ENCODE peak calls at places on chromosomes 3 and 15, in seven cellular contexts. A is SK-N-SH, O is HepG2, X is GM12891, Z is K562, W is H1, H is GM12878. I is an unnamed sample.
A peak's percentile ranks its signal among the peaks of the same experiment; 100 is the strongest.

GRCh38 chr15:62369454-62369853 is 204.4 kb upstream of the C2CD4B start:
- DNase-seq in Z (no peak), A (no peak), O (no peak), X (no peak), W (no peak), H (no peak), I (no peak)

GRCh38 chr3:15345608-15346137 is 13.3 kb upstream of the SH3BP5 start:
- DNase-seq in W (no peak), H (peak; percentile 86), X (no peak), Z (peak; percentile 53), O (no peak), A (no peak), I (no peak)

GRCh38 chr15:56038015-56038414 is 44.6 kb upstream of the NEDD4 start:
- DNase-seq in X (no peak), W (no peak), Z (no peak), A (no peak), H (no peak), O (no peak), I (no peak)

GRCh38 chr15:82999905-83000671 is 11.4 kb downstream of the C15orf40 start:
- DNase-seq in H (peak; percentile 43), O (peak; percentile 28), W (peak; percentile 43), Z (peak; percentile 67), A (peak; percentile 68), X (peak; percentile 37), I (peak; percentile 27)

GRCh38 chr15:77518458-77518857 is 97.8 kb downstream of the HMG20A start:
- DNase-seq in H (no peak), A (no peak), W (no peak), Z (no peak), X (no peak), O (no peak), I (no peak)

GRCh38 chr3:124492824-124493223 is 237.4 kb upstream of the UMPS start:
- DNase-seq in H (no peak), W (no peak), A (peak; percentile 25), O (peak; percentile 73), Z (peak; percentile 44), X (no peak), I (no peak)

GRCh38 chr3:179272385-179272784 is 21.5 kb upstream of the KCNMB3 start:
- DNase-seq in O (no peak), Z (no peak), W (no peak), X (no peak), H (no peak), A (peak; percentile 34), I (no peak)

GRCh38 chr15:75138016-75138999 is 63.4 kb upstream of the C15orf39 start:
- DNase-seq in A (no peak), W (no peak), O (no peak), H (no peak), X (no peak), Z (no peak), I (no peak)

GRCh38 chr3:145719118-145719517 is 441.9 kb downstream of the PLOD2 start:
- DNase-seq in H (no peak), A (no peak), Z (no peak), X (no peak), W (no peak), O (no peak), I (no peak)

GRCh38 chr3:47577583-47578118 is 1.0 kb downstream of the CSPG5 start:
- DNase-seq in O (no peak), X (no peak), A (peak; percentile 73), H (no peak), Z (no peak), W (peak; percentile 67), I (no peak)

GRCh38 chr3:133038731-133039398 is 674 bp downstream of the TMEM108 start:
- DNase-seq in W (peak; percentile 73), X (peak; percentile 24), O (no peak), A (peak; percentile 62), Z (peak; percentile 16), H (no peak), I (no peak)

GRCh38 chr3:128054363-128054762 is 2.1 kb downstream of the SEC61A1 start:
- DNase-seq in O (no peak), W (no peak), H (no peak), A (no peak), Z (peak; percentile 57), X (no peak), I (no peak)

GRCh38 chr15:69973102-69973714 is 124.5 kb downstream of the TLE3 start:
- DNase-seq in X (no peak), Z (peak; percentile 30), O (peak; percentile 23), A (no peak), W (no peak), H (no peak), I (no peak)

GRCh38 chr15:90872481-90873184 is 4.2 kb downstream of the FURIN start:
- DNase-seq in Z (peak; percentile 77), W (no peak), H (no peak), O (peak; percentile 56), X (no peak), A (peak; percentile 49), I (peak; percentile 43)
- TF ChIP-seq TAF1 in Z (peak; percentile 24), W (no peak), H (no peak), O (no peak), X (peak; percentile 27), A (peak; percentile 25), I (no peak)

GRCh38 chr3:42501321-42501680 is 1.1 kb upstream of the VIPR1 start:
- DNase-seq in Z (no peak), A (peak; percentile 44), O (no peak), X (no peak), H (no peak), W (peak; percentile 71), I (no peak)

GRCh38 chr3:42500909-42501308 is 1.5 kb upstream of the VIPR1 start:
- DNase-seq in W (no peak), A (no peak), O (no peak), H (no peak), Z (no peak), X (no peak), I (no peak)

GRCh38 chr3:42498791-42499477 is 3.5 kb upstream of the VIPR1 start:
- DNase-seq in W (peak; percentile 26), O (no peak), A (no peak), Z (no peak), H (no peak), X (no peak), I (no peak)

GRCh38 chr3:42499478-42499871 is 3.0 kb upstream of the VIPR1 start:
- DNase-seq in X (no peak), H (no peak), W (peak; percentile 35), O (no peak), A (no peak), Z (no peak), I (no peak)

DNA sequence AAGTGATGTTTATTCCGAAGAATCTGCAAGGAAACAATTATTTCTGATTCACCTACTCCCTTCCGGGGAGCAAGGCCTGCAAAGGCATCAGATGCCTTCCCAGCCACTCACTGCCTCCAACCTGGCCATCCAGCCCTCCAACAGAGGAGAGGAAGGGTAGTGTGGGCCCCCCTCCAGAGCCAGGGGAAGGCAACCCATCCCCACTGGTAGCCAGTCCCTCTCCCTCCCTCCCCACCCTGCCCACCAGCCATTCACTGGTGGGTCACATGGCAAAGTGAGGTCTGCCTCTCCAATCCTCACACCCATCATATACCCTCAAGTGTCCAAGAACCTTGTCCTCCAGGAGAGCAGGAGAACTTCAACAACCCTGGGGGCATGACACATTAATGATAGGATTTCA is 2.4 kb upstream of the VIPR1 start:
- DNase-seq in X (no peak), H (no peak), W (peak; percentile 27), O (no peak), A (no peak), Z (no peak), I (no peak)
- TF ChIP-seq TAF1 in X (no peak), H (no peak), W (no peak), O (no peak), A (no peak), Z (no peak), I (no peak)

GRCh38 chr3:8984512-8984911 is 21.2 kb upstream of the RAD18 start:
- DNase-seq in H (no peak), O (no peak), X (no peak), W (peak; percentile 26), A (no peak), Z (no peak), I (no peak)
- TF ChIP-seq TAF1 in H (no peak), O (no peak), X (no peak), W (no peak), A (no peak), Z (no peak), I (no peak)

DNA sequence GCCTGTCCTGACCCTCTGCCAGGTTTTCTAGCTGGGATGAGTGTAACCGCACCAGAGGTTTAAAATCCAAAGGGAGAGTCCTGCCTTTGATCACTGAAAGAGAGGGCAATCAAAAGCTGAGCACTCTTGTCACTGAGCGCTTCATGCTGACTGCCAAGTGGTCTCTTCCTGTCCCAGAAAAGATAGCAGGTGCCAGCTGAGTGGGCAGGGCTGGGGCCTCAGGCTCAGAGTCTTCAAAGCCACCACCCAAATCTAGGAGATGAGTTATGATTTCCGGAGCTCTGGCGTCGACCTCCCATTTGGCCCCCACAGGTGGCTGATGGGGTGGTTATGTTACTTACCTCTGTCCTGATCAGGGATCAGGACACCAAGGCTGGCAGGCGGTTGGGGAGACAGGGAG is 256.0 kb downstream of the SLCO3A1 start:
- DNase-seq in W (no peak), A (no peak), X (no peak), Z (no peak), H (no peak), O (no peak), I (no peak)
- TF ChIP-seq TAF1 in W (no peak), A (no peak), X (no peak), Z (no peak), H (no peak), O (no peak), I (no peak)

GRCh38 chr3:137947120-137947519 is 62.8 kb upstream of the CLDN18 start:
- DNase-seq in Z (no peak), O (no peak), A (no peak), H (no peak), X (no peak), W (no peak), I (no peak)

GRCh38 chr3:137944593-137944992 is 65.4 kb upstream of the CLDN18 start:
- DNase-seq in H (no peak), W (no peak), A (no peak), X (no peak), Z (no peak), O (no peak), I (no peak)

GRCh38 chr3:137948400-137949072 is 61.4 kb upstream of the CLDN18 start:
- DNase-seq in O (no peak), A (no peak), W (no peak), H (no peak), X (no peak), Z (no peak), I (no peak)

DNA sequence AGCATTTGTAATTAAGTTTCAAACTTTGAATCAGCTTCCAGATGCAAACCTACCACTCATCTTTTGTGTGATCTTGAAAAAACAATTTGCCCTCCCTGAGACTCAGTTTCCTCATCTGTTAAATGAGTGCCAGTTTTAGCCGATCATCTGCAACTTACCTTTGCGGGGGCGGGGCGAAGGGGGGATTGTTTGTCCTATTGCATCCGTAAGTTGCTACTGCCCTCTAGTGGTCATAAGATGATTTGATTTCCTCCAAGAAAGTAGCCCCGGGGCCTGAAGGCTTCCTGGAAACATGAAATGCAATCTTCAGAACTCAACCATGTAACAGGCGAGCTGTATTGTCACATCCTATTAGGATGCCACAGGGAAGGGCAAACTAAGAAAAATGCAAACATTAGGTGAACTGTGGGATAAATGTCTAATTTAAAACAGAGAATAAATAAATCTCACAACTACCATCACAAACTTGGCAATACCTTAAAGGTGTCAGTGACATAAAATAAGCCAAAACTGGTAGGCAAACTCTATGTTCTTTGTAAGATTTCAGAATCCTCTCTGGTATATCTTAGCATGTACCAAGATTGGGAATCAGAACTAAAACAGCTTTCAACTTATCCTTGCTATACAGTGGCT is 63.5 kb upstream of the CLDN18 start:
- DNase-seq in O (peak; percentile 62), H (no peak), X (peak; percentile 14), A (peak; percentile 59), Z (peak; percentile 75), W (peak; percentile 67), I (no peak)
- TF ChIP-seq TAF1 in O (no peak), H (no peak), X (no peak), A (no peak), Z (no peak), W (no peak), I (no peak)

GRCh38 chr3:140904521-140904920 is 37.1 kb upstream of the SLC25A36 start:
- DNase-seq in X (no peak), Z (no peak), W (no peak), A (no peak), O (no peak), H (no peak), I (no peak)
- TF ChIP-seq TAF1 in X (no peak), Z (no peak), W (no peak), A (no peak), O (no peak), H (no peak), I (no peak)